ENCODE peak calls at places on chromosome 13, in six cellular contexts. X is AG04449; F is T follicular helper cell; D is hypothalamus; R is GM23248; G is stimulated activated CD4-positive, alpha-beta T cell treated with anti-CD3 and anti-CD28 coated beads, Interleukin-1b, Interleukin-23, amount 100 ng/mL, for 4 hours. I is an unnamed sample.

GRCh38 chr13:41648314-41648935 is 191.1 kb downstream of the RGCC start:
- DNase-seq in D (no peak), X (no peak), F (no peak), R (peak; percentile 24), G (no peak), I (peak; percentile 53)

GRCh38 chr13:23928985-23929384 is 31.7 kb upstream of the C1QTNF9B start:
- DNase-seq in D (no peak), R (peak; percentile 86), G (no peak), F (no peak), X (peak; percentile 59), I (peak; percentile 75)

GRCh38 chr13:58704953-58705352 is 1073.4 kb downstream of the PCDH17 start:
- DNase-seq in F (no peak), X (no peak), D (no peak), G (no peak), R (no peak), I (no peak)

GRCh38 chr13:28636677-28637317 is 22.1 kb upstream of the POMP start:
- DNase-seq in R (peak; percentile 86), F (peak; percentile 19), D (peak; percentile 17), X (no peak), G (peak; percentile 40), I (peak; percentile 89)

GRCh38 chr13:70183041-70183440 is 74.8 kb upstream of the KLHL1 start:
- DNase-seq in R (no peak), D (no peak), G (no peak), F (no peak), X (no peak), I (no peak)

GRCh38 chr13:31009166-31009565 is 76.7 kb downstream of the TEX26 start:
- DNase-seq in X (no peak), G (no peak), R (no peak), D (no peak), F (no peak), I (no peak)

GRCh38 chr13:110254151-110254679 is 52.7 kb downstream of the COL4A1 start:
- DNase-seq in F (no peak), X (no peak), D (no peak), R (no peak), G (no peak), I (peak; percentile 90)

GRCh38 chr13:91817250-91817649 is 418.8 kb downstream of the GPC5 start:
- DNase-seq in D (no peak), F (no peak), R (peak; percentile 7), G (no peak), X (no peak), I (peak; percentile 3)

GRCh38 chr13:26307701-26308100 is 53.8 kb downstream of the CDK8 start:
- DNase-seq in X (no peak), D (no peak), R (no peak), F (no peak), G (no peak), I (no peak)

GRCh38 chr13:113423225-113424170 is 29.8 kb downstream of the ADPRHL1 start:
- DNase-seq in D (no peak), X (no peak), G (no peak), R (no peak), F (no peak), I (no peak)

GRCh38 chr13:98050041-98050466 is 92.8 kb upstream of the FARP1 start:
- DNase-seq in D (no peak), X (no peak), F (no peak), R (no peak), G (no peak), I (peak; percentile 33)

GRCh38 chr13:35957174-35957867 is 173.9 kb downstream of the DCLK1 start:
- DNase-seq in F (no peak), G (no peak), X (no peak), D (no peak), R (peak; percentile 87), I (peak; percentile 20)

GRCh38 chr13:110232756-110233155 is 74.2 kb downstream of the COL4A1 start:
- DNase-seq in X (no peak), R (peak; percentile 77), F (no peak), D (no peak), G (no peak), I (no peak)

GRCh38 chr13:44698076-44698475 is 121.9 kb upstream of the TSC22D1 start:
- DNase-seq in G (no peak), D (peak; percentile 61), F (no peak), R (no peak), X (no peak), I (no peak)

GRCh38 chr13:49410006-49410405 is 33.9 kb downstream of the CAB39L start:
- DNase-seq in X (no peak), G (no peak), F (no peak), D (no peak), R (no peak), I (no peak)

GRCh38 chr13:61727714-61728275 is 312.1 kb upstream of the PCDH20 start:
- DNase-seq in G (no peak), R (no peak), X (no peak), F (no peak), D (no peak), I (no peak)

GRCh38 chr13:45216193-45216592 is 15.3 kb upstream of the KCTD4 start:
- DNase-seq in R (no peak), D (no peak), X (no peak), F (no peak), G (no peak), I (no peak)